ENCODE peak calls at places on chromosomes 2 and 18, in ten cellular contexts. One of them, this sample, is unnamed.

GRCh38 chr2:229270551-229271410 is at the start of gene PID1:
- DNase-seq in GM12878: no peak
- DNase-seq in adrenal gland: peak
- DNase-seq in uterus: peak
- DNase-seq in lower leg skin: peak
- DNase-seq in Peyer's patch: no peak
- DNase-seq in transverse colon: peak
- DNase-seq in sigmoid colon: peak
- DNase-seq in ovary: peak
- DNase-seq in body of pancreas: peak
- DNase-seq in this sample: peak

GRCh38 chr18:3605562-3606443 is 155.8 kb downstream of the TGIF1 start:
- DNase-seq in GM12878: no peak
- DNase-seq in adrenal gland: no peak
- DNase-seq in uterus: no peak
- DNase-seq in lower leg skin: no peak
- DNase-seq in Peyer's patch: peak
- DNase-seq in transverse colon: no peak
- DNase-seq in sigmoid colon: peak
- DNase-seq in ovary: no peak
- DNase-seq in body of pancreas: no peak
- DNase-seq in this sample: no peak

GRCh38 chr2:164976301-164976700 is 21.0 kb upstream of the SLC38A11 start:
- DNase-seq in GM12878: no peak
- DNase-seq in adrenal gland: no peak
- DNase-seq in uterus: no peak
- DNase-seq in lower leg skin: no peak
- DNase-seq in Peyer's patch: no peak
- DNase-seq in transverse colon: no peak
- DNase-seq in sigmoid colon: no peak
- DNase-seq in ovary: no peak
- DNase-seq in body of pancreas: no peak
- DNase-seq in this sample: no peak

GRCh38 chr2:238420878-238421694 is 5.6 kb upstream of the ASB1 start:
- DNase-seq in GM12878: no peak
- DNase-seq in adrenal gland: no peak
- DNase-seq in uterus: no peak
- DNase-seq in lower leg skin: no peak
- DNase-seq in Peyer's patch: no peak
- DNase-seq in transverse colon: no peak
- DNase-seq in sigmoid colon: no peak
- DNase-seq in ovary: no peak
- DNase-seq in body of pancreas: no peak
- DNase-seq in this sample: no peak

GRCh38 chr2:150204449-150204848 is 283.0 kb downstream of the RND3 start:
- DNase-seq in GM12878: no peak
- DNase-seq in adrenal gland: no peak
- DNase-seq in uterus: no peak
- DNase-seq in lower leg skin: no peak
- DNase-seq in Peyer's patch: no peak
- DNase-seq in transverse colon: no peak
- DNase-seq in sigmoid colon: no peak
- DNase-seq in ovary: no peak
- DNase-seq in body of pancreas: no peak
- DNase-seq in this sample: no peak

GRCh38 chr18:48777026-48777736 is 173.6 kb downstream of the SMAD7 start:
- DNase-seq in GM12878: no peak
- DNase-seq in adrenal gland: peak
- DNase-seq in uterus: peak
- DNase-seq in lower leg skin: no peak
- DNase-seq in Peyer's patch: peak
- DNase-seq in transverse colon: peak
- DNase-seq in sigmoid colon: peak
- DNase-seq in ovary: peak
- DNase-seq in body of pancreas: peak
- DNase-seq in this sample: peak

GRCh38 chr2:26184555-26185303 is 11.8 kb downstream of the GAREM2 start:
- DNase-seq in GM12878: peak
- DNase-seq in adrenal gland: peak
- DNase-seq in uterus: peak
- DNase-seq in lower leg skin: peak
- DNase-seq in Peyer's patch: peak
- DNase-seq in transverse colon: peak
- DNase-seq in sigmoid colon: peak
- DNase-seq in ovary: peak
- DNase-seq in body of pancreas: peak
- DNase-seq in this sample: no peak

GRCh38 chr2:11877764-11878163 is 131.3 kb downstream of the LPIN1 start:
- DNase-seq in GM12878: no peak
- DNase-seq in adrenal gland: no peak
- DNase-seq in uterus: no peak
- DNase-seq in lower leg skin: no peak
- DNase-seq in Peyer's patch: no peak
- DNase-seq in transverse colon: no peak
- DNase-seq in sigmoid colon: peak
- DNase-seq in ovary: no peak
- DNase-seq in body of pancreas: no peak
- DNase-seq in this sample: no peak

GRCh38 chr18:59061914-59062642 is 77.6 kb upstream of the SEC11C start:
- DNase-seq in GM12878: peak
- DNase-seq in adrenal gland: no peak
- DNase-seq in uterus: no peak
- DNase-seq in lower leg skin: no peak
- DNase-seq in Peyer's patch: no peak
- DNase-seq in transverse colon: no peak
- DNase-seq in sigmoid colon: no peak
- DNase-seq in ovary: no peak
- DNase-seq in body of pancreas: no peak
- DNase-seq in this sample: no peak

GRCh38 chr2:10914272-10914693 is 2.5 kb downstream of the KCNF1 start:
- DNase-seq in GM12878: no peak
- DNase-seq in adrenal gland: no peak
- DNase-seq in uterus: no peak
- DNase-seq in lower leg skin: peak
- DNase-seq in Peyer's patch: no peak
- DNase-seq in transverse colon: peak
- DNase-seq in sigmoid colon: peak
- DNase-seq in ovary: no peak
- DNase-seq in body of pancreas: no peak
- DNase-seq in this sample: peak

GRCh38 chr2:85545780-85546240 is 6.8 kb downstream of the MAT2A start:
- DNase-seq in GM12878: no peak
- DNase-seq in adrenal gland: no peak
- DNase-seq in uterus: no peak
- DNase-seq in lower leg skin: peak
- DNase-seq in Peyer's patch: no peak
- DNase-seq in transverse colon: no peak
- DNase-seq in sigmoid colon: no peak
- DNase-seq in ovary: no peak
- DNase-seq in body of pancreas: no peak
- DNase-seq in this sample: no peak

GRCh38 chr2:221943078-221943810 is 355.6 kb downstream of the PAX3 start:
- DNase-seq in GM12878: no peak
- DNase-seq in adrenal gland: peak
- DNase-seq in uterus: peak
- DNase-seq in lower leg skin: no peak
- DNase-seq in Peyer's patch: no peak
- DNase-seq in transverse colon: peak
- DNase-seq in sigmoid colon: peak
- DNase-seq in ovary: peak
- DNase-seq in body of pancreas: peak
- DNase-seq in this sample: peak

GRCh38 chr2:120914839-120915521 is 179.3 kb downstream of the GLI2 start:
- DNase-seq in GM12878: no peak
- DNase-seq in adrenal gland: peak
- DNase-seq in uterus: peak
- DNase-seq in lower leg skin: peak
- DNase-seq in Peyer's patch: no peak
- DNase-seq in transverse colon: peak
- DNase-seq in sigmoid colon: peak
- DNase-seq in ovary: peak
- DNase-seq in body of pancreas: peak
- DNase-seq in this sample: peak
- TF ChIP-seq POLR2A in GM12878: no peak
- TF ChIP-seq POLR2A in adrenal gland: no peak
- TF ChIP-seq POLR2A in uterus: no peak
- TF ChIP-seq POLR2A in lower leg skin: no peak
- TF ChIP-seq POLR2A in Peyer's patch: no peak
- TF ChIP-seq POLR2A in transverse colon: no peak
- TF ChIP-seq POLR2A in sigmoid colon: no peak
- TF ChIP-seq POLR2A in ovary: no peak
- TF ChIP-seq POLR2A in body of pancreas: no peak
- TF ChIP-seq POLR2A in this sample: no peak

GRCh38 chr2:200471928-200472645 is 37.8 kb downstream of the KCTD18 start:
- DNase-seq in GM12878: no peak
- DNase-seq in adrenal gland: no peak
- DNase-seq in uterus: no peak
- DNase-seq in lower leg skin: no peak
- DNase-seq in Peyer's patch: no peak
- DNase-seq in transverse colon: no peak
- DNase-seq in sigmoid colon: no peak
- DNase-seq in ovary: no peak
- DNase-seq in body of pancreas: no peak
- DNase-seq in this sample: no peak

GRCh38 chr2:200467806-200468686 is 41.8 kb downstream of the KCTD18 start:
- DNase-seq in GM12878: no peak
- DNase-seq in adrenal gland: no peak
- DNase-seq in uterus: no peak
- DNase-seq in lower leg skin: no peak
- DNase-seq in Peyer's patch: no peak
- DNase-seq in transverse colon: no peak
- DNase-seq in sigmoid colon: no peak
- DNase-seq in ovary: no peak
- DNase-seq in body of pancreas: no peak
- DNase-seq in this sample: no peak

GRCh38 chr2:200471324-200471848 is 38.5 kb downstream of the KCTD18 start:
- DNase-seq in GM12878: peak
- DNase-seq in adrenal gland: no peak
- DNase-seq in uterus: no peak
- DNase-seq in lower leg skin: no peak
- DNase-seq in Peyer's patch: peak
- DNase-seq in transverse colon: peak
- DNase-seq in sigmoid colon: no peak
- DNase-seq in ovary: no peak
- DNase-seq in body of pancreas: no peak
- DNase-seq in this sample: peak

GRCh38 chr2:200472853-200473464 is 36.9 kb downstream of the KCTD18 start:
- DNase-seq in GM12878: no peak
- DNase-seq in adrenal gland: no peak
- DNase-seq in uterus: no peak
- DNase-seq in lower leg skin: no peak
- DNase-seq in Peyer's patch: no peak
- DNase-seq in transverse colon: no peak
- DNase-seq in sigmoid colon: no peak
- DNase-seq in ovary: no peak
- DNase-seq in body of pancreas: no peak
- DNase-seq in this sample: no peak

DNA sequence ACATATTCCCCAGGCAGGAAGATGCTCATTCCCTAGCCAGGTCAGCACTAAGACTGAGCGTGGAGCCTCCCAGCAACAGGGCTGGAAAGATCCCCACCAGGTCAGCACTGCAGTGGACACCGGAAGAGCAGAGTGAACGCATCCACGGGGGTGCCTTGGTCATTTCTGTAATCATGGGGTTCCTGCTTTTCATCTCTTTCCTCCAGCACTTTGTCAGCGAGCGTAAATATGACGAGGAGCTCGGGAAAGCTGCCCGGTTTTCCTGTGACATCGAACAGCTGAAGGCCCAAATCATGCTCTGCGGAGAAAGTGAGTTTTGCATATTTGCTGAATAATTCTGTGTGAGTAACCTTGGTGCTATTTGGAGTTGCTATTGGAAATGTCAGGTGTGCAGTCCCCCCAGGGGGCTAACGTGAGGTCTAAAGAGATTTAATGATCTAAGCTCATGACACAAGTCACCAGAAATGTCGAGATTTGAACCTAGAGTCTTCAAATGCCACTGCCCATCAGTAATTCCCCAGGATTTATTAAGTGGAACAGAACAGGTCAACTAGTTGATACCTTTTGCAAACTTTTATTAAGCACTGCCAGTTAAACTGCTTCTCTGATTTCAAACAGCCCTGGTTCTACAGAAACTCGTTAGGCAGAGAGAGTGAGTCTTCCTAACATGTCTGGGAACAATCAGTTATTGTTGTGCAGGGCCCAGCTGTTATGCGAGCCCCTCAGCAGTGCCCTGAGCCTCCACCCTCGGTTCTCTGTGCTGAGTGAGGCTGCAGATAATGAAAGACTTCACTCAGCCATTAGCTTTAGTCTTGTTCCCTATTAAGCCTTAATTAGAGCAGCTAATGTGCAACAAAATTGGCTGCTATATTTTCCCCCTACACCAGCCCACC is 39.9 kb downstream of the KCTD18 start:
- DNase-seq in GM12878: no peak
- DNase-seq in adrenal gland: no peak
- DNase-seq in uterus: peak
- DNase-seq in lower leg skin: no peak
- DNase-seq in Peyer's patch: no peak
- DNase-seq in transverse colon: peak
- DNase-seq in sigmoid colon: peak
- DNase-seq in ovary: peak
- DNase-seq in body of pancreas: peak
- DNase-seq in this sample: no peak
- TF ChIP-seq POLR2A in GM12878: no peak
- TF ChIP-seq POLR2A in adrenal gland: no peak
- TF ChIP-seq POLR2A in uterus: no peak
- TF ChIP-seq POLR2A in lower leg skin: no peak
- TF ChIP-seq POLR2A in Peyer's patch: no peak
- TF ChIP-seq POLR2A in transverse colon: no peak
- TF ChIP-seq POLR2A in sigmoid colon: no peak
- TF ChIP-seq POLR2A in ovary: no peak
- TF ChIP-seq POLR2A in body of pancreas: no peak
- TF ChIP-seq POLR2A in this sample: no peak

GRCh38 chr2:113278812-113279139 is at the start of gene PAX8:
- DNase-seq in GM12878: no peak
- DNase-seq in adrenal gland: no peak
- DNase-seq in uterus: no peak
- DNase-seq in lower leg skin: no peak
- DNase-seq in Peyer's patch: no peak
- DNase-seq in transverse colon: no peak
- DNase-seq in sigmoid colon: no peak
- DNase-seq in ovary: no peak
- DNase-seq in body of pancreas: no peak
- DNase-seq in this sample: no peak
- TF ChIP-seq POLR2A in GM12878: no peak
- TF ChIP-seq POLR2A in adrenal gland: no peak
- TF ChIP-seq POLR2A in uterus: no peak
- TF ChIP-seq POLR2A in lower leg skin: no peak
- TF ChIP-seq POLR2A in Peyer's patch: no peak
- TF ChIP-seq POLR2A in transverse colon: no peak
- TF ChIP-seq POLR2A in sigmoid colon: no peak
- TF ChIP-seq POLR2A in ovary: no peak
- TF ChIP-seq POLR2A in body of pancreas: no peak
- TF ChIP-seq POLR2A in this sample: no peak

DNA sequence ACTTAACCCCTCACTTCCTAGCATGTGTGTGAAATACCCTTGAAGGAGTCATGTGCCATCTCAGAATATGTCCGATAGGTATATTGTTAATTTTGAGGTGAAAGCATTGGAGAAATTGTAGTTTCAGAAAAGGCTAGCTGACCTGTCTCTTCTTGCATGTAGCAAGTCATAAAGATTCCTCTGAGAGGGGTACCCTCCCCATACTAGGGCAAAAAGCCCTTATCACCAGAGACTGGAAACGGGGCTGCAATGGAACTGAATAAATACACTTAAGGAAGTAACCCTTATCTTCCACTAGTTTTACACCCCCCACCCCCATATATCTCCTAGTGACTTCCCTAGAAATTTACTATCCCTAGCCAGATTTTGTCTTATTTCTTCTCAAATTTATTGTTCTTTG is 1.8 kb upstream of the SF3B6 start:
- DNase-seq in GM12878: no peak
- DNase-seq in adrenal gland: no peak
- DNase-seq in uterus: no peak
- DNase-seq in lower leg skin: no peak
- DNase-seq in Peyer's patch: no peak
- DNase-seq in transverse colon: no peak
- DNase-seq in sigmoid colon: no peak
- DNase-seq in ovary: no peak
- DNase-seq in body of pancreas: no peak
- DNase-seq in this sample: no peak
- TF ChIP-seq POLR2A in GM12878: no peak
- TF ChIP-seq POLR2A in adrenal gland: no peak
- TF ChIP-seq POLR2A in uterus: no peak
- TF ChIP-seq POLR2A in lower leg skin: no peak
- TF ChIP-seq POLR2A in Peyer's patch: no peak
- TF ChIP-seq POLR2A in transverse colon: no peak
- TF ChIP-seq POLR2A in sigmoid colon: no peak
- TF ChIP-seq POLR2A in ovary: no peak
- TF ChIP-seq POLR2A in body of pancreas: no peak
- TF ChIP-seq POLR2A in this sample: no peak

This sample was measured in H54.